ENCODE peak calls at places on chromosomes 2 and 18, in six cellular contexts. X is HCT116, H is K562, N is upper lobe of left lung, S is right atrium auricular region, R is mammary epithelial cell. Z is an unnamed sample.
A peak's percentile ranks its signal among the peaks of the same experiment; 100 is the strongest.

GRCh38 chr2:10482460-10482859 is 34.3 kb upstream of the ODC1 start:
- DNase-seq in X (no peak), H (no peak), R (no peak), N (no peak), S (no peak), Z (peak; percentile 16)

GRCh38 chr2:16477648-16478047 is 188.0 kb downstream of the CYRIA start:
- DNase-seq in H (no peak), N (no peak), S (no peak), R (no peak), X (no peak), Z (no peak)

GRCh38 chr18:36187138-36187825 is at the start of gene MOCOS:
- DNase-seq in S (peak; percentile 65), N (peak; percentile 97), R (peak; percentile 77), X (peak; percentile 29), H (peak; percentile 97), Z (peak; percentile 94)

GRCh38 chr2:102895386-102895785 is 133.6 kb downstream of the TMEM182 start:
- DNase-seq in R (no peak), S (no peak), X (no peak), H (no peak), N (no peak), Z (no peak)

GRCh38 chr2:179539112-179539511 is 274.5 kb upstream of the SESTD1 start:
- DNase-seq in X (no peak), S (no peak), R (no peak), H (no peak), N (no peak), Z (no peak)

GRCh38 chr18:23719634-23720201 is 30.5 kb downstream of the LAMA3 start:
- DNase-seq in R (peak; percentile 97), X (peak; percentile 87), H (peak; percentile 61), N (no peak), S (peak; percentile 63), Z (no peak)

GRCh38 chr18:30386624-30387023 is 655.9 kb downstream of the DSC3 start:
- DNase-seq in S (no peak), X (no peak), H (no peak), N (no peak), R (no peak), Z (no peak)

GRCh38 chr2:149617476-149617875 is 29.9 kb upstream of the MMADHC start:
- DNase-seq in R (peak; percentile 31), X (no peak), H (no peak), S (no peak), N (no peak), Z (no peak)

GRCh38 chr2:117856415-117857210 is 42.1 kb downstream of the DDX18 start:
- DNase-seq in N (no peak), X (peak; percentile 15), S (no peak), R (peak; percentile 83), H (no peak), Z (no peak)

GRCh38 chr18:32200766-32201165 is 10.9 kb downstream of the MEP1B start:
- DNase-seq in H (no peak), N (no peak), X (no peak), S (no peak), R (no peak), Z (no peak)

GRCh38 chr18:22691988-22692710 is 241.0 kb upstream of the RBBP8 start:
- DNase-seq in X (no peak), H (no peak), S (no peak), N (no peak), R (peak; percentile 12), Z (no peak)

GRCh38 chr2:79669714-79670113 is 156.9 kb downstream of the CTNNA2 start:
- DNase-seq in X (no peak), S (no peak), R (no peak), H (no peak), N (peak; percentile 23), Z (peak; percentile 27)

GRCh38 chr18:36419188-36419912 is 121.8 kb downstream of the FHOD3 start:
- DNase-seq in S (no peak), H (no peak), N (no peak), R (no peak), X (no peak), Z (no peak)

GRCh38 chr2:97781981-97782380 is 68.6 kb downstream of the ZAP70 start:
- DNase-seq in S (no peak), N (no peak), R (peak; percentile 17), X (no peak), H (no peak), Z (no peak)

GRCh38 chr2:195559431-195559914 is 97.6 kb upstream of the SLC39A10 start:
- DNase-seq in N (no peak), H (no peak), S (no peak), R (peak; percentile 80), X (no peak), Z (no peak)

GRCh38 chr2:239715606-239716005 is 309.5 kb downstream of the NDUFA10 start:
- DNase-seq in X (no peak), R (no peak), N (peak; percentile 57), H (no peak), S (no peak), Z (peak; percentile 69)

GRCh38 chr18:463442-464310 is 36.8 kb downstream of the COLEC12 start:
- DNase-seq in X (no peak), N (no peak), S (peak; percentile 57), H (no peak), R (no peak), Z (peak; percentile 66)

GRCh38 chr2:17892726-17893534 is 14.5 kb downstream of the KCNS3 start:
- DNase-seq in X (no peak), S (no peak), H (no peak), N (no peak), R (no peak), Z (no peak)

GRCh38 chr2:26754539-26754938 is 9.5 kb upstream of the SLC35F6 start:
- DNase-seq in H (no peak), S (no peak), N (no peak), X (no peak), R (no peak), Z (no peak)
- H3K27ac ChIP-seq in H (no peak overlapping the region), S (no peak overlapping the region), N (no peak overlapping the region), X (no peak overlapping the region), R (no peak overlapping the region), Z (no peak overlapping the region)

DNA sequence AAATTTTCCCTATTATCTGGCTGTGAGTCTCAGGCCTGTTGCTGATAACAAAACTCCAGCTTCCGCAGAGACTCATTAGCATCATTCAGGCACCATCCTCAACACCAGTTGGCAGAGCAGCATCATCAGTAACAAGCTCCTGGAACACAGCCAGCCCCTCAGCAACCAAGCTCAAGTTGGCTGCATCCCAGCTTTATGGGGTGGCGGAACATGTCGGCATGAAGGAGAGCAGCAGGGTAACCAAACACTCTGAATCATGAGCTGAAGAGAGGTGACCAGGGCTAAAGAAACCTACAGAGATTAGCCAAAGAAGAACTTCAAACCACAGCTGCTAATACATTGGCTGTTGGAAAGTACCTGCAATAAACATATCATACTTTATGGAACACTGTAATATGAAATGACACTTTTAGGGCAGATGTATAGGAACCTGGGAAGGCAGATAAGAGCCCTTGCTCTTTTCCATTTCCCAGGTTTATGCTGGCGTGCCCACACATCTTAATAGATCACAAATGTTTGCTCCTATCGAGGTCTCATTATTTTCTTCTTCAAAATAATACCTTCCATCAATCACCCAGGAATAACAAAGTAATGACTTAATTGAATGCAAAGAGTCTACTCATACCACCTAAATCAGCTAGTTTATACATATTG is 63.8 kb downstream of the PDE11A start:
- DNase-seq in H (no peak), N (no peak), R (peak; percentile 73), S (no peak), X (no peak), Z (no peak)
- H3K27me3 ChIP-seq in H (peaks cover 3% of the 10 kb centered on the region), N (no peaks in the 10 kb centered on the region), R (peaks cover 8% of the 10 kb centered on the region), S (no peaks in the 10 kb centered on the region), X (no peaks in the 10 kb centered on the region), Z (no peaks in the 10 kb centered on the region)

DNA sequence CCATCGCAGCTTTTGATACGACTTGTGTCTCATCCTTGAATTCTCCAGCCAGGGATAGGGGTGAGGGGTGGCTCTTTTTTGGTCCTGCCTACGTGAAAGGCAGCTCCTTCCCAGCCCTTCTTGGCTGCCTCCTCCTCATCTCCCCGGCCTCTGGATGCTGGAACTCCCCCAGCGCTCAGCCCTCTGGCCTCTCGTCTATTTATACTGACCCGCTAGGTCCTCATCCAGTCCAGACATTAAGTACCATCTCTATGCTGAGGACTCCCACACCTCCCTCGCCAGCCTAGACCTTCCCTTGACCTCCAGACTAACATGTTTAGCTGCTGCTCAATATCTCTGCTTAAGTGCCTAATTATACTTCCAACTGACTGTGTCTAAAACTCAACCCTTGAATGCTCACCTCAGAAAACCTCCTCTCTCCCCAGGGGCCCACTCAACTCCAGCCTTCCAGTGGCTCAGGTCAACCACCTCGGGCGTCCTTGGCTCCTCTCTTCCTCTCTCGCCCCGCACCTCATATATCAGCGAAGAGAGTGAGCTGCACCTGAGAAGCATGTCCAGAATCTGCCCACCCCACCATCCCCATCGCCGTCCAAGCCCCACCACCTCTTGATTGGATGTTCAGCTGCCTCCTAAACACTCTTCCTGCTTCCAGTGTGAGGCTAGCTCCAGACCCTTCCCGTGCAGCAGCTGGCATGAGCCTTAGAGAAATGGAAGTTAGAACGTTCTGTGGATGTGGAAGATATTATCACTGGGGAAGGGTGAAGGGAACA is 34.8 kb downstream of the TOGARAM2 start:
- DNase-seq in R (no peak), S (no peak), N (no peak), X (no peak), H (no peak), Z (no peak)
- H3K4me1 ChIP-seq in R (no peaks in the 10 kb centered on the region), S (peaks cover 77% of the 10 kb centered on the region), N (peaks cover 20% of the 10 kb centered on the region), X (no peaks in the 10 kb centered on the region), H (peaks cover 3% of the 10 kb centered on the region), Z (no peaks in the 10 kb centered on the region)

GRCh38 chr2:218344755-218345417 is 11.8 kb upstream of the CATIP start:
- DNase-seq in X (no peak), S (no peak), R (no peak), H (no peak), N (peak; percentile 80), Z (no peak)

GRCh38 chr2:218342837-218343236 is 13.8 kb upstream of the CATIP start:
- DNase-seq in S (no peak), H (no peak), R (no peak), N (no peak), X (no peak), Z (no peak)

GRCh38 chr2:218343591-218343990 is 13.1 kb upstream of the CATIP start:
- DNase-seq in N (no peak), H (no peak), R (no peak), X (no peak), S (no peak), Z (peak; percentile 83)

GRCh38 chr2:218345491-218346176 is 11.0 kb upstream of the CATIP start:
- DNase-seq in H (no peak), R (no peak), X (no peak), S (no peak), N (no peak), Z (no peak)

GRCh38 chr2:218344090-218344754 is 12.4 kb upstream of the CATIP start:
- DNase-seq in N (peak; percentile 57), R (peak; percentile 37), H (no peak), X (no peak), S (no peak), Z (no peak)
- H3K27ac ChIP-seq in N (no peak overlapping the region), R (no peak overlapping the region), H (no peak overlapping the region), X (no peak overlapping the region), S (no peak overlapping the region), Z (peak overlapping the region; percentile 47)

GRCh38 chr2:63053889-63054725 is 3.5 kb downstream of the OTX1 start:
- DNase-seq in H (no peak), S (no peak), X (no peak), R (no peak), N (peak; percentile 77), Z (no peak)

GRCh38 chr2:63050916-63051794 is 525 bp downstream of the OTX1 start:
- DNase-seq in N (peak; percentile 74), S (no peak), X (no peak), R (peak; percentile 12), H (peak; percentile 42), Z (no peak)

GRCh38 chr2:63051795-63052333 is 1.2 kb downstream of the OTX1 start:
- DNase-seq in X (no peak), N (peak; percentile 79), R (no peak), S (no peak), H (no peak), Z (no peak)

GRCh38 chr2:63053235-63053888 is 2.7 kb downstream of the OTX1 start:
- DNase-seq in S (no peak), H (no peak), N (no peak), R (no peak), X (no peak), Z (no peak)

GRCh38 chr2:63052411-63053234 is 2.0 kb downstream of the OTX1 start:
- DNase-seq in X (no peak), R (no peak), N (peak; percentile 75), H (no peak), S (no peak), Z (no peak)
- H3K27me3 ChIP-seq in X (no peaks in the 10 kb centered on the region), R (no peaks in the 10 kb centered on the region), N (no peaks in the 10 kb centered on the region), H (no peaks in the 10 kb centered on the region), S (peaks cover 86% of the 10 kb centered on the region), Z (no peaks in the 10 kb centered on the region)

Z was measured in aorta.